ENCODE peak calls at places on chromosome X, in four cellular contexts. One of them, this sample, is unnamed.

GRCh38 chrX:133444952-133445831 is 29.9 kb upstream of the GPC4 start:
- DNase-seq in endothelial cell: no peak
- DNase-seq in IMR-90: no peak
- DNase-seq in posterior vena cava: no peak
- DNase-seq in this sample: peak

GRCh38 chrX:15678339-15678738 is 13.7 kb upstream of the CLTRN start:
- DNase-seq in endothelial cell: no peak
- DNase-seq in IMR-90: no peak
- DNase-seq in posterior vena cava: no peak
- DNase-seq in this sample: no peak

GRCh38 chrX:16826207-16826606 is 39.9 kb downstream of the TXLNG start:
- DNase-seq in endothelial cell: no peak
- DNase-seq in IMR-90: peak
- DNase-seq in posterior vena cava: no peak
- DNase-seq in this sample: peak

GRCh38 chrX:110317820-110318663 is at the start of gene AMMECR1:
- DNase-seq in endothelial cell: peak
- DNase-seq in IMR-90: peak
- DNase-seq in posterior vena cava: peak
- DNase-seq in this sample: peak

GRCh38 chrX:97692575-97692974 is 808.9 kb downstream of the RPA4 start:
- DNase-seq in endothelial cell: no peak
- DNase-seq in IMR-90: no peak
- DNase-seq in posterior vena cava: no peak
- DNase-seq in this sample: no peak

GRCh38 chrX:9291666-9292065 is 173.2 kb upstream of the TBL1X start:
- DNase-seq in endothelial cell: peak
- DNase-seq in IMR-90: no peak
- DNase-seq in posterior vena cava: no peak
- DNase-seq in this sample: no peak

GRCh38 chrX:5559386-5559785 is 669.3 kb downstream of the NLGN4X start:
- DNase-seq in endothelial cell: no peak
- DNase-seq in IMR-90: no peak
- DNase-seq in posterior vena cava: no peak
- DNase-seq in this sample: no peak

GRCh38 chrX:49003696-49004095 is 1.6 kb upstream of the GRIPAP1 start:
- DNase-seq in endothelial cell: no peak
- DNase-seq in IMR-90: no peak
- DNase-seq in posterior vena cava: no peak
- DNase-seq in this sample: no peak

GRCh38 chrX:85963736-85964135 is 83.6 kb downstream of the CHM start:
- DNase-seq in endothelial cell: no peak
- DNase-seq in IMR-90: peak
- DNase-seq in posterior vena cava: no peak
- DNase-seq in this sample: peak

GRCh38 chrX:16466640-16467432 is 183.1 kb upstream of the S100G start:
- DNase-seq in endothelial cell: no peak
- DNase-seq in IMR-90: peak
- DNase-seq in posterior vena cava: no peak
- DNase-seq in this sample: no peak

GRCh38 chrX:12378706-12379105 is 240.4 kb downstream of the FRMPD4 start:
- DNase-seq in endothelial cell: no peak
- DNase-seq in IMR-90: peak
- DNase-seq in posterior vena cava: no peak
- DNase-seq in this sample: no peak

GRCh38 chrX:153061732-153062131 is 5.5 kb downstream of the PNMA3 start:
- DNase-seq in endothelial cell: no peak
- DNase-seq in IMR-90: peak
- DNase-seq in posterior vena cava: no peak
- DNase-seq in this sample: no peak

GRCh38 chrX:72142931-72143709 is 11.4 kb upstream of the RTL5 start:
- DNase-seq in endothelial cell: no peak
- DNase-seq in IMR-90: no peak
- DNase-seq in posterior vena cava: no peak
- DNase-seq in this sample: no peak

GRCh38 chrX:83529950-83530349 is 21.9 kb downstream of the POU3F4 start:
- DNase-seq in endothelial cell: no peak
- DNase-seq in IMR-90: no peak
- DNase-seq in posterior vena cava: no peak
- DNase-seq in this sample: no peak

GRCh38 chrX:2819345-2820130 is 9.2 kb upstream of the GYG2 start:
- DNase-seq in endothelial cell: no peak
- DNase-seq in IMR-90: peak
- DNase-seq in posterior vena cava: peak
- DNase-seq in this sample: peak

GRCh38 chrX:93422693-93423092 is 250.7 kb downstream of the NAP1L3 start:
- DNase-seq in endothelial cell: peak
- DNase-seq in IMR-90: peak
- DNase-seq in posterior vena cava: no peak
- DNase-seq in this sample: peak

GRCh38 chrX:25083661-25084060 is 67.9 kb upstream of the ARX start:
- DNase-seq in endothelial cell: no peak
- DNase-seq in IMR-90: no peak
- DNase-seq in posterior vena cava: no peak
- DNase-seq in this sample: no peak

GRCh38 chrX:38260231-38260630 is 39.6 kb upstream of the SRPX start:
- DNase-seq in endothelial cell: peak
- DNase-seq in IMR-90: peak
- DNase-seq in posterior vena cava: no peak
- DNase-seq in this sample: peak

GRCh38 chrX:133495464-133496391 is 80.4 kb upstream of the GPC4 start:
- DNase-seq in endothelial cell: no peak
- DNase-seq in IMR-90: peak
- DNase-seq in posterior vena cava: peak
- DNase-seq in this sample: no peak

GRCh38 chrX:18360867-18361266 is 6.4 kb upstream of the SCML2 start:
- DNase-seq in endothelial cell: no peak
- DNase-seq in IMR-90: peak
- DNase-seq in posterior vena cava: no peak
- DNase-seq in this sample: no peak

GRCh38 chrX:12947545-12948235 is 27.2 kb upstream of the TMSB4X start:
- DNase-seq in endothelial cell: no peak
- DNase-seq in IMR-90: no peak
- DNase-seq in posterior vena cava: no peak
- DNase-seq in this sample: no peak

GRCh38 chrX:55120767-55121358 is 32.0 kb downstream of the PAGE2 start:
- DNase-seq in endothelial cell: no peak
- DNase-seq in IMR-90: no peak
- DNase-seq in posterior vena cava: no peak
- DNase-seq in this sample: no peak

GRCh38 chrX:122188751-122189150 is 995.3 kb upstream of the GRIA3 start:
- DNase-seq in endothelial cell: no peak
- DNase-seq in IMR-90: no peak
- DNase-seq in posterior vena cava: no peak
- DNase-seq in this sample: no peak